ENCODE peak calls at places on chromosomes 12 and 14, in four cellular contexts. F is heart left ventricle, B is RWPE2, Y is right lobe of liver. K is an unnamed sample.
A peak's percentile ranks its signal among the peaks of the same experiment; 100 is the strongest.

GRCh38 chr12:107684990-107685359 is 624 bp upstream of the PWP1 start:
- DNase-seq in F (no peak), B (no peak), Y (no peak), K (peak; percentile 4)

GRCh38 chr14:68824517-68825347 is 31.9 kb upstream of the ZFP36L1 start:
- DNase-seq in F (peak; percentile 90), B (peak; percentile 85), Y (peak; percentile 95), K (peak; percentile 90)

GRCh38 chr14:47917344-47917954 is 242.0 kb upstream of the MDGA2 start:
- DNase-seq in F (no peak), B (no peak), Y (no peak), K (peak; percentile 59)

GRCh38 chr14:22560638-22561365 is 28.2 kb downstream of the DAD1 start:
- DNase-seq in F (no peak), B (no peak), Y (no peak), K (peak; percentile 47)

GRCh38 chr12:83172441-83172840 is 485.7 kb downstream of the TMTC2 start:
- DNase-seq in F (no peak), B (no peak), Y (no peak), K (no peak)

GRCh38 chr12:99135376-99135775 is 490.3 kb downstream of the APAF1 start:
- DNase-seq in F (no peak), B (no peak), Y (no peak), K (no peak)

GRCh38 chr14:67883717-67884116 is 64.1 kb downstream of the RAD51B start:
- DNase-seq in F (no peak), B (no peak), Y (no peak), K (no peak)

GRCh38 chr12:108875280-108875679 is 4.6 kb upstream of the DAO start:
- DNase-seq in F (no peak), B (no peak), Y (no peak), K (no peak)

GRCh38 chr14:57066887-57067513 is 201.7 kb downstream of the EXOC5 start:
- DNase-seq in F (no peak), B (no peak), Y (peak; percentile 72), K (peak; percentile 54)

GRCh38 chr12:72574138-72574537 is 302.0 kb downstream of the TRHDE start:
- DNase-seq in F (no peak), B (no peak), Y (no peak), K (no peak)

GRCh38 chr14:80213602-80214001 is 2.3 kb upstream of the DIO2 start:
- DNase-seq in F (no peak), B (no peak), Y (no peak), K (peak; percentile 42)

GRCh38 chr14:84749191-84749945 is 780.6 kb upstream of the FLRT2 start:
- DNase-seq in F (no peak), B (no peak), Y (no peak), K (no peak)

GRCh38 chr14:67680121-67680602 is 5.7 kb upstream of the VTI1B start:
- DNase-seq in F (no peak), B (no peak), Y (no peak), K (no peak)

GRCh38 chr14:61145903-61146411 is 135.2 kb downstream of the TMEM30B start:
- DNase-seq in F (no peak), B (no peak), Y (no peak), K (no peak)

GRCh38 chr14:51382506-51382905 is 142.5 kb downstream of the TMX1 start:
- DNase-seq in F (no peak), B (peak; percentile 95), Y (no peak), K (no peak)

GRCh38 chr12:25557830-25558436 is 4.8 kb upstream of the LMNTD1 start:
- DNase-seq in F (no peak), B (no peak), Y (no peak), K (peak; percentile 15)

GRCh38 chr12:129145381-129145780 is 292.1 kb downstream of the GLT1D1 start:
- DNase-seq in F (no peak), B (no peak), Y (no peak), K (no peak)

GRCh38 chr12:124352839-124353238 is 57.9 kb downstream of the RFLNA start:
- DNase-seq in F (no peak), B (no peak), Y (peak; percentile 72), K (no peak)

GRCh38 chr12:26651566-26652188 is 181.3 kb downstream of the ITPR2 start:
- DNase-seq in F (no peak), B (no peak), Y (no peak), K (peak; percentile 44)

GRCh38 chr12:131793623-131794022 is 34.6 kb upstream of the MMP17 start:
- DNase-seq in F (no peak), B (no peak), Y (no peak), K (no peak)

GRCh38 chr14:75979071-75979571 is 2.7 kb downstream of the TGFB3 start:
- DNase-seq in F (no peak), B (no peak), Y (no peak), K (no peak)

GRCh38 chr12:53115112-53115890 is 12.0 kb downstream of the SOAT2 start:
- DNase-seq in F (no peak), B (no peak), Y (no peak), K (no peak)

GRCh38 chr12:74922117-74922516 is 287.5 kb downstream of the KCNC2 start:
- DNase-seq in F (no peak), B (no peak), Y (no peak), K (no peak)

GRCh38 chr12:40157307-40157706 is 51.4 kb upstream of the SLC2A13 start:
- DNase-seq in F (no peak), B (no peak), Y (no peak), K (no peak)

GRCh38 chr14:77303417-77304156 is 17.1 kb downstream of the POMT2 start:
- DNase-seq in F (no peak), B (no peak), Y (no peak), K (no peak)

GRCh38 chr12:45473636-45474035 is 255.9 kb upstream of the ARID2 start:
- DNase-seq in F (no peak), B (no peak), Y (no peak), K (no peak)

GRCh38 chr12:120224304-120225199 is 23.6 kb upstream of the RPLP0 start:
- DNase-seq in F (no peak), B (no peak), Y (no peak), K (peak; percentile 94)

GRCh38 chr14:106227793-106228192 is 701.4 kb downstream of the TMEM121 start:
- DNase-seq in F (no peak), B (no peak), Y (no peak), K (no peak)
- H3K9me3 ChIP-seq in F (no peaks in the 10 kb centered on the region), B (no peaks in the 10 kb centered on the region), Y (no peaks in the 10 kb centered on the region), K (no peaks in the 10 kb centered on the region)

GRCh38 chr12:112226768-112227167 is 101.4 kb downstream of the TRAFD1 start:
- DNase-seq in F (no peak), B (no peak), Y (no peak), K (no peak)
- H3K4me3 ChIP-seq in F (no peak overlapping the region), B (no peak overlapping the region), Y (no peak overlapping the region), K (no peak overlapping the region)

DNA sequence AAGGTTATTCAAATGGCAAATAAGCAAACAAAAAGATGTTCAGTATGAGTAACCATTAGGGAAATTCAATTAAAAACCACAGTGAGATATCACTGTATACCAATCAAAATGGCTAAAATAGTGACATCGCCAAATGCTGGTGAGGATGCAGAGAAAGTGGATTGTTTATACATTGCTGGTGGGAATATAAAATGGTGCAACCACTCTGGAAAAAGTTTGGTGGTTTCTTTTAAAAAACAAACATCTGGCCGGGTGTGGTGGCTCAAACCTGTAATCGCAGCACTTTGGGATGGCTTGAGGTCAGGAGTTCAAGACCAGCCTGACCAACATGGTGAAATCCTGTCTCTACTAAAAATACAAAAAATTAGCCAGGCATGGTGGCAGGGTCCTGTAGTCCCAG is 14.0 kb upstream of the STRAP start:
- DNase-seq in F (no peak), B (no peak), Y (no peak), K (no peak)
- H3K9me3 ChIP-seq in F (no peaks in the 10 kb centered on the region), B (no peaks in the 10 kb centered on the region), Y (no peaks in the 10 kb centered on the region), K (no peaks in the 10 kb centered on the region)

GRCh38 chr12:54970741-54971140 is 13.8 kb downstream of the TESPA1 start:
- DNase-seq in F (no peak), B (no peak), Y (no peak), K (no peak)

GRCh38 chr12:54967461-54967860 is 17.1 kb downstream of the TESPA1 start:
- DNase-seq in F (no peak), B (no peak), Y (no peak), K (peak; percentile 23)

GRCh38 chr12:54968181-54968730 is 16.3 kb downstream of the TESPA1 start:
- DNase-seq in F (no peak), B (no peak), Y (no peak), K (no peak)
- H3K4me3 ChIP-seq in F (no peak overlapping the region), B (no peak overlapping the region), Y (no peak overlapping the region), K (no peak overlapping the region)

GRCh38 chr12:109987615-109988014 is 8.6 kb downstream of the GIT2 start:
- DNase-seq in F (no peak), B (no peak), Y (no peak), K (no peak)

GRCh38 chr12:109982211-109982610 is 14.0 kb downstream of the GIT2 start:
- DNase-seq in F (no peak), B (no peak), Y (no peak), K (no peak)

GRCh38 chr12:109981311-109981710 is 14.9 kb downstream of the GIT2 start:
- DNase-seq in F (no peak), B (no peak), Y (no peak), K (no peak)

GRCh38 chr12:109988274-109988673 is 7.9 kb downstream of the GIT2 start:
- DNase-seq in F (no peak), B (no peak), Y (no peak), K (no peak)

GRCh38 chr12:109983432-109984142 is 12.6 kb downstream of the GIT2 start:
- DNase-seq in F (no peak), B (no peak), Y (no peak), K (peak; percentile 59)
- H3K9me3 ChIP-seq in F (no peaks in the 10 kb centered on the region), B (no peaks in the 10 kb centered on the region), Y (no peaks in the 10 kb centered on the region), K (no peaks in the 10 kb centered on the region)